ENCODE peak calls at places on chromosomes 3 and 15, in ten cellular contexts. B is prostate gland, Z is spleen, W is uterus, P is esophagus muscularis mucosa, X is transverse colon, N is lower leg skin, S is gastrocnemius medialis, O is HepG2, F is endothelial cell of umbilical vein. A is an unnamed sample.

GRCh38 chr3:100970537-100970936 is 22.7 kb downstream of the ABI3BP start:
- DNase-seq in F (no peak), B (no peak), W (no peak), S (no peak), P (no peak), O (no peak), Z (no peak), N (no peak), X (no peak), A (no peak)

GRCh38 chr3:71064288-71064975 is 519.1 kb downstream of the FOXP1 start:
- DNase-seq in O (peak), P (no peak), S (peak), N (no peak), Z (peak), W (peak), B (peak), F (peak), X (peak), A (peak)

GRCh38 chr15:69557340-69558137 is 104.9 kb downstream of the RPLP1 start:
- DNase-seq in X (peak), B (no peak), O (peak), P (no peak), Z (no peak), F (peak), S (no peak), N (no peak), W (no peak), A (peak)

GRCh38 chr15:54288049-54288448 is 309.8 kb downstream of the UNC13C start:
- DNase-seq in F (no peak), W (no peak), S (no peak), B (no peak), N (no peak), P (no peak), O (no peak), Z (no peak), X (no peak), A (no peak)

GRCh38 chr3:15015456-15015855 is 49.7 kb downstream of the MRPS25 start:
- DNase-seq in F (no peak), X (no peak), B (no peak), Z (no peak), S (peak), N (no peak), W (no peak), O (no peak), P (no peak), A (no peak)

GRCh38 chr15:85551221-85551832 is 170.9 kb downstream of the AKAP13 start:
- DNase-seq in X (no peak), Z (no peak), O (no peak), N (no peak), P (no peak), B (no peak), F (no peak), S (no peak), W (no peak), A (no peak)

GRCh38 chr15:48440084-48440483 is 108.9 kb downstream of the DUT start:
- DNase-seq in B (no peak), W (peak), F (no peak), Z (no peak), X (no peak), S (peak), P (no peak), N (peak), O (no peak), A (no peak)

GRCh38 chr3:196357905-196358304 is 19.7 kb upstream of the TM4SF19 start:
- DNase-seq in P (no peak), W (no peak), F (no peak), S (no peak), B (no peak), N (no peak), X (no peak), O (no peak), Z (no peak), A (no peak)

GRCh38 chr15:68218847-68219798 is 10.4 kb downstream of the CLN6 start:
- DNase-seq in X (no peak), B (no peak), Z (no peak), N (no peak), P (no peak), S (no peak), W (no peak), O (no peak), F (no peak), A (no peak)

GRCh38 chr3:71247221-71247947 is 336.1 kb downstream of the FOXP1 start:
- DNase-seq in N (no peak), F (no peak), Z (no peak), B (no peak), P (no peak), X (no peak), S (no peak), W (no peak), O (peak), A (peak)

GRCh38 chr3:76324101-76324500 is 538.8 kb upstream of the ZNF717 start:
- DNase-seq in N (no peak), O (no peak), X (no peak), W (no peak), F (no peak), S (no peak), Z (no peak), P (no peak), B (no peak), A (no peak)

GRCh38 chr3:150798122-150798618 is 35.2 kb upstream of the SIAH2 start:
- DNase-seq in X (peak), W (no peak), O (peak), B (peak), P (peak), S (no peak), N (no peak), F (no peak), Z (no peak), A (no peak)

GRCh38 chr15:36501063-36501678 is 78.3 kb upstream of the CDIN1 start:
- DNase-seq in B (peak), Z (no peak), W (peak), S (peak), N (no peak), O (peak), X (no peak), F (peak), P (no peak), A (peak)

GRCh38 chr15:69931159-69931558 is 166.6 kb downstream of the TLE3 start:
- DNase-seq in N (no peak), B (no peak), X (no peak), S (no peak), W (no peak), Z (no peak), O (no peak), P (peak), F (no peak), A (no peak)

GRCh38 chr3:156551746-156552145 is 3.2 kb downstream of the SSR3 start:
- DNase-seq in X (no peak), Z (no peak), O (no peak), F (no peak), W (no peak), B (no peak), N (no peak), P (no peak), S (no peak), A (no peak)

GRCh38 chr3:157063926-157064325 is 96.0 kb downstream of the CCNL1 start:
- DNase-seq in N (no peak), X (no peak), Z (no peak), B (no peak), O (no peak), F (no peak), S (no peak), W (no peak), P (peak), A (no peak)

GRCh38 chr3:127754411-127755304 is 67.7 kb downstream of the MGLL start:
- DNase-seq in O (no peak), Z (peak), P (no peak), S (no peak), N (no peak), F (no peak), B (no peak), W (no peak), X (no peak), A (no peak)
- TF ChIP-seq POLR2A in O (no peak), Z (no peak), P (no peak), S (no peak), N (no peak), F (no peak), B (no peak), W (no peak), X (no peak), A (no peak)

GRCh38 chr3:122680381-122681293 is at the start of gene PARP14:
- DNase-seq in X (peak), S (peak), Z (peak), F (peak), W (peak), P (no peak), B (peak), O (peak), N (peak), A (peak)
- TF ChIP-seq POLR2A in X (peak), S (peak), Z (no peak), F (peak), W (peak), P (peak), B (peak), O (peak), N (no peak), A (peak)

GRCh38 chr3:10173926-10174435 is 9.3 kb downstream of the IRAK2 start:
- DNase-seq in W (peak), P (no peak), Z (no peak), F (peak), X (peak), S (peak), B (no peak), N (peak), O (peak), A (peak)
- TF ChIP-seq POLR2A in W (no peak), P (no peak), Z (no peak), F (peak), X (no peak), S (no peak), B (no peak), N (no peak), O (no peak), A (no peak)

GRCh38 chr15:66701422-66702034 is 508 bp upstream of the SMAD6 start:
- DNase-seq in F (no peak), Z (peak), S (no peak), N (peak), W (no peak), P (no peak), X (peak), O (peak), B (peak), A (peak)

GRCh38 chr15:66702770-66703539 is 919 bp downstream of the SMAD6 start:
- DNase-seq in S (no peak), O (no peak), X (peak), P (no peak), N (no peak), W (no peak), B (no peak), F (no peak), Z (peak), A (no peak)

GRCh38 chr15:66700802-66701421 is 1.1 kb upstream of the SMAD6 start:
- DNase-seq in X (peak), O (peak), S (peak), B (peak), F (peak), P (peak), W (peak), Z (peak), N (peak), A (peak)

GRCh38 chr15:66703540-66703941 is 1.5 kb downstream of the SMAD6 start:
- DNase-seq in F (no peak), P (no peak), X (peak), O (no peak), B (peak), N (no peak), W (no peak), S (no peak), Z (peak), A (no peak)

GRCh38 chr15:66702035-66702769 is at the start of gene SMAD6:
- DNase-seq in B (peak), N (peak), X (peak), F (peak), O (peak), S (peak), Z (peak), W (peak), P (peak), A (peak)
- TF ChIP-seq POLR2A in B (peak), N (no peak), X (peak), F (peak), O (peak), S (peak), Z (no peak), W (peak), P (no peak), A (peak)

GRCh38 chr15:72196409-72197044 is 1.1 kb downstream of the GRAMD2A start:
- DNase-seq in N (no peak), F (no peak), W (no peak), P (no peak), Z (peak), X (no peak), O (no peak), S (no peak), B (no peak), A (no peak)

GRCh38 chr15:72198410-72199270 is 1.1 kb upstream of the GRAMD2A start:
- DNase-seq in Z (no peak), B (no peak), O (no peak), X (no peak), S (no peak), F (no peak), W (no peak), N (no peak), P (no peak), A (no peak)

GRCh38 chr15:72197460-72198409 is at the start of gene GRAMD2A:
- DNase-seq in W (no peak), Z (peak), S (no peak), X (peak), O (no peak), B (no peak), P (no peak), F (no peak), N (no peak), A (no peak)

GRCh38 chr15:72195101-72195511 is 2.5 kb downstream of the GRAMD2A start:
- DNase-seq in B (no peak), X (no peak), Z (no peak), O (no peak), F (no peak), P (no peak), W (no peak), N (no peak), S (no peak), A (no peak)

GRCh38 chr15:72197045-72197459 is 535 bp downstream of the GRAMD2A start:
- DNase-seq in F (no peak), B (no peak), P (no peak), O (no peak), X (no peak), N (no peak), W (no peak), S (no peak), Z (no peak), A (no peak)
- TF ChIP-seq POLR2A in F (no peak), B (no peak), P (no peak), O (no peak), X (no peak), N (no peak), W (no peak), S (no peak), Z (no peak), A (no peak)

GRCh38 chr3:38139191-38139590 is 730 bp downstream of the MYD88 start:
- DNase-seq in O (no peak), W (no peak), N (no peak), P (no peak), X (no peak), S (no peak), F (no peak), B (no peak), Z (no peak), A (no peak)

GRCh38 chr3:38137615-38138346 is 680 bp upstream of the MYD88 start:
- DNase-seq in O (no peak), N (no peak), F (peak), S (no peak), P (no peak), W (peak), X (peak), Z (peak), B (no peak), A (no peak)

GRCh38 chr3:38139652-38140051 is 1.2 kb downstream of the MYD88 start:
- DNase-seq in F (no peak), Z (no peak), O (no peak), S (no peak), W (no peak), N (no peak), B (no peak), X (no peak), P (no peak), A (no peak)

GRCh38 chr3:38136807-38137614 is at the start of gene ACAA1:
- DNase-seq in Z (peak), W (peak), O (peak), N (peak), P (peak), X (peak), B (peak), S (peak), F (peak), A (peak)

DNA sequence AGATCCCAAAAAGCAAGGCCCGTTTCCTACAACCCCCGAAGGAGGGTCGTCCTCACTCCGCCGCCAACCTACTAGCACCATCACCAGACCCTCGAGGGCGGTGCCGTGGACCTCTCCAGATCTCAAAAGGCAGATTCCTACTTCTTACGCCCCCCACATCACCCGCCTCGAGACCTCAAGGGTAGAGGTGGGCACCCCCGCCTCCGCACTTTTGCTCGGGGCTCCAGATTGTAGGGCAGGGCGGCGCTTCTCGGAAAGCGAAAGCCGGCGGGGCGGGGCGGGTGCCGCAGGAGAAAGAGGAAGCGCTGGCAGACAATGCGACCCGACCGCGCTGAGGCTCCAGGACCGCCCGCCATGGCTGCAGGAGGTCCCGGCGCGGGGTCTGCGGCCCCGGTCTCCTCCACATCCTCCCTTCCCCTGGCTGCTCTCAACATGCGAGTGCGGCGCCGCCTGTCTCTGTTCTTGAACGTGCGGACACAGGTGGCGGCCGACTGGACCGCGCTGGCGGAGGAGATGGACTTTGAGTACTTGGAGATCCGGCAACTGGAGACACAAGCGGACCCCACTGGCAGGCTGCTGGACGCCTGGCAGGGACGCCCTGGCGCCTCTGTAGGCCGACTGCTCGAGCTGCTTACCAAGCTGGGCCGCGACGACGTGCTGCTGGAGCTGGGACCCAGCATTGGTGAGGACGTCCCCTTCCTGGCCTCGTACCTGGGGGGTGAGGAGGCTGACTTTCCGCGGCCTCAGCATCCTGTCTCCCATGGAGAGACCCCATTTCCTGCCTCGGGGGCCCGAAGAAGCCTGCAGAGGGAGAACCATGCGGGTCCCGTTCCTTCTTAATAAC is at the start of gene MYD88:
- DNase-seq in O (peak), S (peak), N (peak), W (peak), B (peak), P (peak), F (peak), Z (peak), X (peak), A (no peak)
- TF ChIP-seq POLR2A in O (peak), S (peak), N (no peak), W (peak), B (peak), P (no peak), F (peak), Z (peak), X (peak), A (peak)

GRCh38 chr3:111071257-111072015 is at the start of gene NECTIN3:
- DNase-seq in S (peak), N (peak), Z (peak), O (peak), W (peak), X (peak), B (peak), P (peak), F (peak), A (peak)
- TF ChIP-seq POLR2A in S (peak), N (no peak), Z (no peak), O (peak), W (peak), X (peak), B (no peak), P (peak), F (peak), A (peak)

DNA sequence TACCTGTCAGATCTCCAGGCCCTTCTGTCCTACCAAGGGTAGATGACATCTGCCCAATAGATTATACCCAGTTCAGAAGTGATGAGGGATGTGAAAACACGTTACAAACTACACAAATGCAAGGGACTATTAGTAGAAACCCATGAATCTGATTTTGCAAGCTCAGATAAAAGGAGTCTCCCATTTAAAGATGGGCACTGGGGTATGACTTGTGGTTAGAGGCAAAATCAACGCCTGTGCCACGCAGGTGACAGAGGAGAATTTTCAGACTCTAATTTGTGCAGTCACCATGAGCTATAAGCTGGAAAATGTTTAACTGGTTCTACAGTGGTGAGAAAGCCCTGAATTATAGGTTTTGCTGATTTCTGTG is 184.4 kb upstream of the LPP start:
- DNase-seq in P (no peak), O (no peak), Z (no peak), S (no peak), B (no peak), F (no peak), X (no peak), N (no peak), W (no peak), A (no peak)
- TF ChIP-seq POLR2A in P (no peak), O (no peak), Z (no peak), S (no peak), B (no peak), F (no peak), X (no peak), N (no peak), W (no peak), A (no peak)

DNA sequence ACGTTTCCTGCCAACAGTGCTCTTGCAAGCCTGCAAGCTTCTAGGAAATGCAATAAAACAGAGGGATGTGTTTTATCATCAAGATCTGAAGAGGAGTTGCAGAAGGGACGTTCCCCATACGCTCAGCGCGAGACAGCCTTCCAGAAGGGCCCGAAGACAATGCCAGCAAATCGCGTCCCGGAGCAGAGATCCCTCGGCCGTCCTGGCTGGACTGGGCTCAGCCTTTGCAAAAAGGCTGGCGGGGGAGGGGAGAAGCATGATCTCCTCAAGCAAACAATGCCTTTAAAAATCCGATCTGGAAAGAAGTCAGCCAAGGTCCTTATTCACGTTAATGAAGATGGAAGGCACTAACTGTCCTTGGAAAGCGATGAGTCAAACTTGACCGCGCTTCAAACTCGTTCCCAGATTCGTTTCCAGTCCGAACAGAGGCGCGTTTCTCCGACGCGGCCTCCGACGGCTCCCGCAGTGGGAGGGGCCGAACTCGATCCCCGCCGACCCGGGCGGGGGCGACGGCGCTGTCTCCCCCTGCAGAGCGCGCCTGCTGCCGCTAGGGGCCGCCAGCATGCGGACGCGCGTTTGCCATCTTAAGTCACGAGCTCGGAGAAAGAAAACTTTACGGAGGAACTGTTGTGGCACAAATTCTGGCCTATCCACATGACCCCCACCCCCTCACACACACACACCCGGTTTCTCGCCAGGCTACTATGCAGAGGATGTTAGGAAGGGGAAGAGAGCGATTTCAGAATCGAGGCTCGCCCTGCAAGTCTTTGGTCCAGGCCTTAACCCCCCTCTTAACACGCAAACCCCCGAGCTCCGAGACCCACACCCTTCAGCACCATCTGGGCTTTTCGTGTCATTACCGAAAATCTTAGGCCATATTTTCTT is 5.5 kb downstream of the BCL6 start:
- DNase-seq in W (peak), S (peak), X (peak), P (peak), Z (peak), B (peak), O (no peak), N (peak), F (peak), A (no peak)
- TF ChIP-seq POLR2A in W (peak), S (peak), X (peak), P (peak), Z (no peak), B (peak), O (no peak), N (no peak), F (no peak), A (no peak)

A was measured in H54.